ENCODE peak calls at places on chromosomes 13 and 19, in four cellular contexts. H is stomach, V is iris pigment epithelial cell, L is right lobe of liver. X is an unnamed sample.

GRCh38 chr19:46904114-46905060 is 43.6 kb downstream of the ARHGAP35 start:
- DNase-seq in L (no peak), V (peak; percentile 74), H (no peak), X (no peak)

GRCh38 chr19:48596679-48597465 is 9.7 kb upstream of the SPACA4 start:
- DNase-seq in H (no peak), L (no peak), V (no peak), X (no peak)

GRCh38 chr13:43432948-43433347 is 353.8 kb downstream of the ENOX1 start:
- DNase-seq in H (no peak), L (no peak), V (no peak), X (no peak)

GRCh38 chr13:99873141-99873540 is 98.4 kb downstream of the ZIC5 start:
- DNase-seq in V (no peak), L (no peak), H (no peak), X (no peak)

GRCh38 chr13:58181111-58181510 is 549.6 kb downstream of the PCDH17 start:
- DNase-seq in L (no peak), V (no peak), H (no peak), X (no peak)

GRCh38 chr19:47027586-47028371 is 8.1 kb downstream of the NPAS1 start:
- DNase-seq in V (no peak), L (no peak), H (no peak), X (no peak)

GRCh38 chr19:48539503-48540096 is 12.4 kb upstream of the SULT2B1 start:
- DNase-seq in H (peak; percentile 53), L (no peak), V (peak; percentile 72), X (no peak)

GRCh38 chr19:27762933-27763332 is 1450.0 kb downstream of the UQCRFS1 start:
- DNase-seq in V (no peak), L (no peak), H (no peak), X (no peak)

GRCh38 chr19:39677931-39678889 is 22.5 kb downstream of the LGALS16 start:
- DNase-seq in V (peak; percentile 41), H (peak; percentile 62), L (peak; percentile 42), X (peak; percentile 70)

GRCh38 chr19:1016647-1017114 is 4.2 kb downstream of the TMEM259 start:
- DNase-seq in V (peak; percentile 78), L (peak; percentile 63), H (no peak), X (peak; percentile 84)